ENCODE peak calls at places on chromosomes 4 and X, in seven cellular contexts. F is ELF-1; R is CD8-positive, alpha-beta T cell; Y is uterus; Q is germinal center; D is stimulated activated naive B cell treated with anti-CD40 and anti-IgM and Interleukin-4, amounts not matched to agents 10 μg/mL and 1 μg/mL and 100 μg/mL, for 72 hours; A is cardiac septum. U is an unnamed sample.

GRCh38 chrX:14717949-14718348 is 154.9 kb downstream of the FANCB start:
- DNase-seq in D (no peak), Y (no peak), A (no peak), R (no peak), F (no peak), Q (no peak), U (no peak)

GRCh38 chr4:55553442-55553841 is 6.7 kb upstream of the CLOCK start:
- DNase-seq in D (no peak), A (no peak), R (no peak), Y (peak), F (peak), Q (no peak), U (no peak)

GRCh38 chr4:163072222-163072621 is 94.5 kb downstream of the NAF1 start:
- DNase-seq in A (no peak), Y (no peak), R (no peak), D (no peak), F (no peak), Q (no peak), U (no peak)

GRCh38 chr4:95180531-95181315 is 368.1 kb downstream of the UNC5C start:
- DNase-seq in Q (no peak), R (no peak), Y (no peak), A (no peak), D (no peak), F (peak), U (peak)

GRCh38 chrX:12971282-12972003 is 3.5 kb upstream of the TMSB4X start:
- DNase-seq in F (no peak), R (peak), D (no peak), A (no peak), Y (peak), Q (no peak), U (no peak)

GRCh38 chr4:86934147-86934771 is 552 bp upstream of the AFF1 start:
- DNase-seq in F (peak), Y (no peak), R (no peak), A (no peak), Q (no peak), D (no peak), U (no peak)

GRCh38 chr4:4502694-4503311 is 39.0 kb downstream of the STX18 start:
- DNase-seq in Q (no peak), Y (no peak), D (no peak), F (peak), R (peak), A (no peak), U (no peak)

GRCh38 chr4:144645621-144646522 is at the start of gene HHIP:
- DNase-seq in F (peak), D (peak), Y (peak), R (peak), A (no peak), Q (peak), U (peak)

GRCh38 chr4:43244688-43245382 is 352.3 kb downstream of the GRXCR1 start:
- DNase-seq in F (no peak), A (no peak), D (peak), Y (no peak), Q (no peak), R (no peak), U (no peak)

GRCh38 chr4:159451006-159451405 is 348.1 kb downstream of the RAPGEF2 start:
- DNase-seq in Q (no peak), F (no peak), D (no peak), R (no peak), Y (no peak), A (no peak), U (no peak)

GRCh38 chr4:76213415-76214268 is at the start of gene SCARB2:
- DNase-seq in A (peak), R (peak), Y (peak), F (peak), D (peak), Q (peak), U (peak)

GRCh38 chrX:54439967-54440871 is at the start of gene TSR2:
- DNase-seq in Y (peak), R (peak), Q (peak), F (peak), A (peak), D (peak), U (peak)

GRCh38 chr4:2443061-2443730 is 24.4 kb downstream of the CFAP99 start:
- DNase-seq in F (no peak), A (no peak), R (no peak), Q (no peak), Y (no peak), D (no peak), U (no peak)

GRCh38 chr4:70908993-70909556 is 6.9 kb downstream of the MOB1B start:
- DNase-seq in A (no peak), R (no peak), F (no peak), D (no peak), Y (no peak), Q (peak), U (no peak)

GRCh38 chr4:3744901-3745300 is 21.3 kb upstream of the ADRA2C start:
- DNase-seq in D (no peak), Y (no peak), A (no peak), R (no peak), Q (no peak), F (no peak), U (no peak)

GRCh38 chr4:38071801-38072567 is 111.8 kb downstream of the PTTG2 start:
- DNase-seq in R (no peak), Q (no peak), Y (no peak), F (no peak), A (no peak), D (no peak), U (no peak)

GRCh38 chrX:52821079-52821760 is 10.1 kb downstream of the XAGE5 start:
- DNase-seq in A (no peak), F (no peak), R (no peak), Y (no peak), Q (no peak), D (no peak), U (no peak)

GRCh38 chrX:53939127-53939526 is 105.1 kb downstream of the PHF8 start:
- DNase-seq in Y (no peak), F (no peak), Q (no peak), D (no peak), R (no peak), A (no peak), U (no peak)

GRCh38 chr4:82975792-82976191 is 34.8 kb downstream of the LIN54 start:
- DNase-seq in A (no peak), R (no peak), F (no peak), Y (no peak), Q (no peak), D (no peak), U (no peak)

GRCh38 chrX:53047228-53047627 is 1.4 kb upstream of the GPR173 start:
- DNase-seq in Y (no peak), R (no peak), A (no peak), D (no peak), Q (no peak), F (no peak), U (no peak)

GRCh38 chr4:109816082-109816442 is 500 bp downstream of the GAR1 start:
- DNase-seq in F (no peak), Q (peak), D (no peak), Y (no peak), R (peak), A (no peak), U (no peak)

GRCh38 chr4:169079942-169080827 is 70.1 kb upstream of the CBR4 start:
- DNase-seq in Q (peak), A (no peak), F (peak), Y (peak), R (no peak), D (peak), U (no peak)

GRCh38 chr4:42152507-42153504 is at the start of gene BEND4:
- DNase-seq in R (no peak), D (no peak), Q (peak), A (no peak), F (peak), Y (no peak), U (no peak)

GRCh38 chrX:123731258-123731986 is 1.4 kb downstream of the THOC2 start:
- DNase-seq in D (no peak), Y (no peak), F (peak), A (no peak), R (no peak), Q (peak), U (peak)

GRCh38 chr4:15234585-15235126 is 193.2 kb upstream of the C1QTNF7 start:
- DNase-seq in Q (no peak), R (no peak), Y (peak), D (no peak), F (no peak), A (no peak), U (no peak)

GRCh38 chrX:69032601-69033000 is 132.7 kb downstream of the PJA1 start:
- DNase-seq in R (no peak), Q (no peak), D (no peak), A (no peak), Y (no peak), F (peak), U (no peak)

GRCh38 chr4:139454111-139454600 is at the start of gene RAB33B:
- DNase-seq in R (no peak), D (no peak), Q (peak), A (no peak), F (no peak), Y (no peak), U (peak)

GRCh38 chr4:76547167-76547760 is 112.2 kb downstream of the SHROOM3 start:
- DNase-seq in Y (no peak), A (no peak), R (no peak), D (no peak), Q (no peak), F (no peak), U (no peak)

GRCh38 chr4:149291463-149291862 is 524.2 kb downstream of the IQCM start:
- DNase-seq in D (no peak), A (no peak), R (no peak), Y (no peak), Q (no peak), F (no peak), U (no peak)

GRCh38 chrX:137052641-137053235 is 18.9 kb upstream of the GPR101 start:
- DNase-seq in R (peak), Q (peak), Y (no peak), F (no peak), A (no peak), D (peak), U (no peak)

GRCh38 chr4:146437778-146438177 is 84.0 kb downstream of the SLC10A7 start:
- DNase-seq in Q (no peak), Y (no peak), F (no peak), A (no peak), D (no peak), R (no peak), U (no peak)

GRCh38 chr4:128477540-128477939 is 189.9 kb upstream of the PGRMC2 start:
- DNase-seq in R (no peak), F (no peak), A (no peak), Y (no peak), D (no peak), Q (no peak), U (no peak)

GRCh38 chr4:26858035-26858918 is 2.4 kb upstream of the STIM2 start:
- DNase-seq in D (no peak), R (no peak), F (peak), Q (no peak), A (no peak), Y (no peak), U (no peak)

GRCh38 chrX:134365923-134366322 is 94.0 kb upstream of the HPRT1 start:
- DNase-seq in D (no peak), Q (no peak), A (no peak), F (no peak), R (no peak), Y (no peak), U (no peak)

GRCh38 chrX:4322916-4323315 is 609.5 kb upstream of the PRKX start:
- DNase-seq in R (no peak), Q (no peak), F (no peak), D (no peak), A (no peak), Y (no peak), U (no peak)

GRCh38 chr4:1593038-1593417 is 91.1 kb downstream of the FAM53A start:
- DNase-seq in Y (no peak), D (no peak), Q (no peak), A (peak), R (no peak), F (no peak), U (no peak)

GRCh38 chr4:129362685-129363274 is 266.8 kb downstream of the C4orf33 start:
- DNase-seq in F (peak), A (no peak), D (peak), Q (peak), Y (peak), R (peak), U (peak)

GRCh38 chr4:150510176-150510875 is 71.6 kb upstream of the MAB21L2 start:
- DNase-seq in Q (no peak), A (no peak), R (no peak), F (no peak), D (no peak), Y (no peak), U (no peak)

U was measured in retina.